ENCODE peak calls at places on chromosomes 11 and 22, in eight cellular contexts. One of them, this sample, is unnamed.

GRCh38 chr22:36641902-36642640 is 61.5 kb downstream of the CACNG2 start:
- DNase-seq in endodermal cell: no peak
- DNase-seq in CD8-positive, alpha-beta T cell: no peak
- DNase-seq in kidney: no peak
- DNase-seq in colonic mucosa: no peak
- DNase-seq in cardiac muscle cell: peak; percentile 57
- DNase-seq in spleen: no peak
- DNase-seq in IMR-90: peak; percentile 36
- DNase-seq in this sample: no peak

GRCh38 chr22:35516723-35517122 is 23.9 kb upstream of the RASD2 start:
- DNase-seq in endodermal cell: no peak
- DNase-seq in CD8-positive, alpha-beta T cell: no peak
- DNase-seq in kidney: no peak
- DNase-seq in colonic mucosa: no peak
- DNase-seq in cardiac muscle cell: no peak
- DNase-seq in spleen: no peak
- DNase-seq in IMR-90: no peak
- DNase-seq in this sample: no peak

GRCh38 chr11:85316967-85317366 is 310.2 kb downstream of the DLG2 start:
- DNase-seq in endodermal cell: no peak
- DNase-seq in CD8-positive, alpha-beta T cell: no peak
- DNase-seq in kidney: no peak
- DNase-seq in colonic mucosa: no peak
- DNase-seq in cardiac muscle cell: no peak
- DNase-seq in spleen: no peak
- DNase-seq in IMR-90: no peak
- DNase-seq in this sample: no peak

GRCh38 chr22:23107487-23108323 is 34.1 kb downstream of the RSPH14 start:
- DNase-seq in endodermal cell: no peak
- DNase-seq in CD8-positive, alpha-beta T cell: no peak
- DNase-seq in kidney: no peak
- DNase-seq in colonic mucosa: peak; percentile 44
- DNase-seq in cardiac muscle cell: no peak
- DNase-seq in spleen: no peak
- DNase-seq in IMR-90: no peak
- DNase-seq in this sample: no peak

GRCh38 chr22:37121887-37122591 is 12.5 kb upstream of the TMPRSS6 start:
- DNase-seq in endodermal cell: peak; percentile 81
- DNase-seq in CD8-positive, alpha-beta T cell: peak; percentile 97
- DNase-seq in kidney: no peak
- DNase-seq in colonic mucosa: peak; percentile 41
- DNase-seq in cardiac muscle cell: peak; percentile 34
- DNase-seq in spleen: peak; percentile 89
- DNase-seq in IMR-90: peak; percentile 37
- DNase-seq in this sample: no peak

GRCh38 chr11:125454047-125454446 is 42.0 kb downstream of the FEZ1 start:
- DNase-seq in endodermal cell: peak; percentile 31
- DNase-seq in CD8-positive, alpha-beta T cell: no peak
- DNase-seq in kidney: no peak
- DNase-seq in colonic mucosa: no peak
- DNase-seq in cardiac muscle cell: no peak
- DNase-seq in spleen: no peak
- DNase-seq in IMR-90: no peak
- DNase-seq in this sample: no peak

GRCh38 chr11:68269414-68270081 is 2.2 kb downstream of the C11orf24 start:
- DNase-seq in endodermal cell: no peak
- DNase-seq in CD8-positive, alpha-beta T cell: no peak
- DNase-seq in kidney: no peak
- DNase-seq in colonic mucosa: no peak
- DNase-seq in cardiac muscle cell: peak; percentile 79
- DNase-seq in spleen: no peak
- DNase-seq in IMR-90: peak; percentile 92
- DNase-seq in this sample: no peak

GRCh38 chr11:127994736-127995135 is 592.6 kb downstream of the ETS1 start:
- DNase-seq in endodermal cell: no peak
- DNase-seq in CD8-positive, alpha-beta T cell: no peak
- DNase-seq in kidney: no peak
- DNase-seq in colonic mucosa: no peak
- DNase-seq in cardiac muscle cell: peak; percentile 46
- DNase-seq in spleen: no peak
- DNase-seq in IMR-90: peak; percentile 69
- DNase-seq in this sample: no peak

GRCh38 chr11:46435679-46436078 is 44.1 kb upstream of the CHRM4 start:
- DNase-seq in endodermal cell: no peak
- DNase-seq in CD8-positive, alpha-beta T cell: no peak
- DNase-seq in kidney: no peak
- DNase-seq in colonic mucosa: no peak
- DNase-seq in cardiac muscle cell: no peak
- DNase-seq in spleen: no peak
- DNase-seq in IMR-90: no peak
- DNase-seq in this sample: no peak

GRCh38 chr11:107653077-107653476 is 58.8 kb downstream of the SLN start:
- DNase-seq in endodermal cell: no peak
- DNase-seq in CD8-positive, alpha-beta T cell: no peak
- DNase-seq in kidney: no peak
- DNase-seq in colonic mucosa: no peak
- DNase-seq in cardiac muscle cell: peak; percentile 33
- DNase-seq in spleen: no peak
- DNase-seq in IMR-90: no peak
- DNase-seq in this sample: no peak

GRCh38 chr11:68904458-68904847 is 762 bp downstream of the IGHMBP2 start:
- DNase-seq in endodermal cell: no peak
- DNase-seq in CD8-positive, alpha-beta T cell: no peak
- DNase-seq in kidney: no peak
- DNase-seq in colonic mucosa: peak; percentile 52
- DNase-seq in cardiac muscle cell: peak; percentile 11
- DNase-seq in spleen: no peak
- DNase-seq in IMR-90: no peak
- DNase-seq in this sample: peak; percentile 40

GRCh38 chr11:73205666-73206343 is 12.3 kb upstream of the P2RY2 start:
- DNase-seq in endodermal cell: peak; percentile 10
- DNase-seq in CD8-positive, alpha-beta T cell: no peak
- DNase-seq in kidney: no peak
- DNase-seq in colonic mucosa: no peak
- DNase-seq in cardiac muscle cell: no peak
- DNase-seq in spleen: no peak
- DNase-seq in IMR-90: no peak
- DNase-seq in this sample: no peak

GRCh38 chr11:126317681-126318641 is 14.1 kb downstream of the DCPS start:
- DNase-seq in endodermal cell: no peak
- DNase-seq in CD8-positive, alpha-beta T cell: peak; percentile 47
- DNase-seq in kidney: peak; percentile 90
- DNase-seq in colonic mucosa: peak; percentile 46
- DNase-seq in cardiac muscle cell: peak; percentile 82
- DNase-seq in spleen: peak; percentile 55
- DNase-seq in IMR-90: peak; percentile 83
- DNase-seq in this sample: peak; percentile 55

GRCh38 chr11:8354622-8355417 is 91.1 kb upstream of the LMO1 start:
- DNase-seq in endodermal cell: peak; percentile 64
- DNase-seq in CD8-positive, alpha-beta T cell: no peak
- DNase-seq in kidney: peak; percentile 85
- DNase-seq in colonic mucosa: no peak
- DNase-seq in cardiac muscle cell: peak; percentile 16
- DNase-seq in spleen: peak; percentile 76
- DNase-seq in IMR-90: no peak
- DNase-seq in this sample: no peak

GRCh38 chr11:1573847-1574255 is 1.8 kb upstream of the DUSP8 start:
- DNase-seq in endodermal cell: peak; percentile 79
- DNase-seq in CD8-positive, alpha-beta T cell: no peak
- DNase-seq in kidney: no peak
- DNase-seq in colonic mucosa: no peak
- DNase-seq in cardiac muscle cell: no peak
- DNase-seq in spleen: no peak
- DNase-seq in IMR-90: no peak
- DNase-seq in this sample: peak; percentile 71

GRCh38 chr11:45188127-45188526 is 41.7 kb downstream of the PRDM11 start:
- DNase-seq in endodermal cell: no peak
- DNase-seq in CD8-positive, alpha-beta T cell: no peak
- DNase-seq in kidney: no peak
- DNase-seq in colonic mucosa: no peak
- DNase-seq in cardiac muscle cell: no peak
- DNase-seq in spleen: no peak
- DNase-seq in IMR-90: no peak
- DNase-seq in this sample: no peak

GRCh38 chr11:66335531-66336233 is 552 bp downstream of the RIN1 start:
- DNase-seq in endodermal cell: peak; percentile 81
- DNase-seq in CD8-positive, alpha-beta T cell: no peak
- DNase-seq in kidney: peak; percentile 82
- DNase-seq in colonic mucosa: no peak
- DNase-seq in cardiac muscle cell: peak; percentile 77
- DNase-seq in spleen: peak; percentile 80
- DNase-seq in IMR-90: peak; percentile 59
- DNase-seq in this sample: no peak

GRCh38 chr11:3095712-3096361 is 38.6 kb upstream of the CARS1 start:
- DNase-seq in endodermal cell: no peak
- DNase-seq in CD8-positive, alpha-beta T cell: no peak
- DNase-seq in kidney: peak; percentile 85
- DNase-seq in colonic mucosa: no peak
- DNase-seq in cardiac muscle cell: peak; percentile 88
- DNase-seq in spleen: no peak
- DNase-seq in IMR-90: peak; percentile 91
- DNase-seq in this sample: no peak

GRCh38 chr11:89487016-89487415 is 4.2 kb downstream of the NOX4 start:
- DNase-seq in endodermal cell: no peak
- DNase-seq in CD8-positive, alpha-beta T cell: no peak
- DNase-seq in kidney: no peak
- DNase-seq in colonic mucosa: no peak
- DNase-seq in cardiac muscle cell: no peak
- DNase-seq in spleen: no peak
- DNase-seq in IMR-90: peak; percentile 75
- DNase-seq in this sample: no peak

GRCh38 chr11:83681045-83681781 is 395.0 kb upstream of the CCDC90B start:
- DNase-seq in endodermal cell: no peak
- DNase-seq in CD8-positive, alpha-beta T cell: no peak
- DNase-seq in kidney: no peak
- DNase-seq in colonic mucosa: no peak
- DNase-seq in cardiac muscle cell: no peak
- DNase-seq in spleen: no peak
- DNase-seq in IMR-90: no peak
- DNase-seq in this sample: no peak

GRCh38 chr11:75022289-75022688 is 33.6 kb downstream of the NEU3 start:
- DNase-seq in endodermal cell: no peak
- DNase-seq in CD8-positive, alpha-beta T cell: no peak
- DNase-seq in kidney: no peak
- DNase-seq in colonic mucosa: no peak
- DNase-seq in cardiac muscle cell: no peak
- DNase-seq in spleen: no peak
- DNase-seq in IMR-90: no peak
- DNase-seq in this sample: no peak

GRCh38 chr22:27984001-27984695 is 65.1 kb upstream of the PITPNB start:
- DNase-seq in endodermal cell: peak; percentile 24
- DNase-seq in CD8-positive, alpha-beta T cell: no peak
- DNase-seq in kidney: no peak
- DNase-seq in colonic mucosa: no peak
- DNase-seq in cardiac muscle cell: no peak
- DNase-seq in spleen: no peak
- DNase-seq in IMR-90: no peak
- DNase-seq in this sample: no peak

GRCh38 chr11:99489561-99489960 is 468.8 kb downstream of the CNTN5 start:
- DNase-seq in endodermal cell: no peak
- DNase-seq in CD8-positive, alpha-beta T cell: no peak
- DNase-seq in kidney: no peak
- DNase-seq in colonic mucosa: no peak
- DNase-seq in cardiac muscle cell: peak; percentile 60
- DNase-seq in spleen: no peak
- DNase-seq in IMR-90: peak; percentile 4
- DNase-seq in this sample: no peak
- TF ChIP-seq CTCF in endodermal cell: no peak
- TF ChIP-seq CTCF in CD8-positive, alpha-beta T cell: no peak
- TF ChIP-seq CTCF in kidney: no peak
- TF ChIP-seq CTCF in colonic mucosa: no peak
- TF ChIP-seq CTCF in cardiac muscle cell: no peak
- TF ChIP-seq CTCF in spleen: no peak
- TF ChIP-seq CTCF in IMR-90: no peak
- TF ChIP-seq CTCF in this sample: no peak

GRCh38 chr11:70826541-70826943 is 425.8 kb downstream of the SHANK2 start:
- DNase-seq in endodermal cell: peak; percentile 75
- DNase-seq in CD8-positive, alpha-beta T cell: no peak
- DNase-seq in kidney: peak; percentile 45
- DNase-seq in colonic mucosa: no peak
- DNase-seq in cardiac muscle cell: peak; percentile 15
- DNase-seq in spleen: no peak
- DNase-seq in IMR-90: no peak
- DNase-seq in this sample: no peak
- H3K9me3 ChIP-seq in endodermal cell: no peaks in the 10 kb centered on the region
- H3K9me3 ChIP-seq in CD8-positive, alpha-beta T cell: no peaks in the 10 kb centered on the region
- H3K9me3 ChIP-seq in kidney: no peaks in the 10 kb centered on the region
- H3K9me3 ChIP-seq in colonic mucosa: no peaks in the 10 kb centered on the region
- H3K9me3 ChIP-seq in cardiac muscle cell: no peaks in the 10 kb centered on the region
- H3K9me3 ChIP-seq in spleen: no peaks in the 10 kb centered on the region
- H3K9me3 ChIP-seq in IMR-90: no peaks in the 10 kb centered on the region
- H3K9me3 ChIP-seq in this sample: no peaks in the 10 kb centered on the region

GRCh38 chr22:46112405-46112804 is 37.9 kb upstream of the PPARA start:
- DNase-seq in endodermal cell: no peak
- DNase-seq in CD8-positive, alpha-beta T cell: no peak
- DNase-seq in kidney: no peak
- DNase-seq in colonic mucosa: no peak
- DNase-seq in cardiac muscle cell: no peak
- DNase-seq in spleen: no peak
- DNase-seq in IMR-90: no peak
- DNase-seq in this sample: no peak
- H3K27ac ChIP-seq in endodermal cell: no peak overlapping the region
- H3K27ac ChIP-seq in CD8-positive, alpha-beta T cell: no peak overlapping the region
- H3K27ac ChIP-seq in kidney: peak overlapping the region; percentile 57
- H3K27ac ChIP-seq in colonic mucosa: no peak overlapping the region
- H3K27ac ChIP-seq in cardiac muscle cell: no peak overlapping the region
- H3K27ac ChIP-seq in spleen: peak overlapping the region; percentile 84
- H3K27ac ChIP-seq in IMR-90: no peak overlapping the region
- H3K27ac ChIP-seq in this sample: peak overlapping the region; percentile 49

GRCh38 chr11:61577383-61578118 is 3.3 kb downstream of the SYT7 start:
- DNase-seq in endodermal cell: peak; percentile 89
- DNase-seq in CD8-positive, alpha-beta T cell: no peak
- DNase-seq in kidney: no peak
- DNase-seq in colonic mucosa: no peak
- DNase-seq in cardiac muscle cell: no peak
- DNase-seq in spleen: no peak
- DNase-seq in IMR-90: no peak
- DNase-seq in this sample: no peak
- TF ChIP-seq CTCF in endodermal cell: peak; percentile 78
- TF ChIP-seq CTCF in CD8-positive, alpha-beta T cell: no peak
- TF ChIP-seq CTCF in kidney: peak; percentile 32
- TF ChIP-seq CTCF in colonic mucosa: no peak
- TF ChIP-seq CTCF in cardiac muscle cell: peak; percentile 26
- TF ChIP-seq CTCF in spleen: no peak
- TF ChIP-seq CTCF in IMR-90: peak; percentile 36
- TF ChIP-seq CTCF in this sample: no peak

DNA sequence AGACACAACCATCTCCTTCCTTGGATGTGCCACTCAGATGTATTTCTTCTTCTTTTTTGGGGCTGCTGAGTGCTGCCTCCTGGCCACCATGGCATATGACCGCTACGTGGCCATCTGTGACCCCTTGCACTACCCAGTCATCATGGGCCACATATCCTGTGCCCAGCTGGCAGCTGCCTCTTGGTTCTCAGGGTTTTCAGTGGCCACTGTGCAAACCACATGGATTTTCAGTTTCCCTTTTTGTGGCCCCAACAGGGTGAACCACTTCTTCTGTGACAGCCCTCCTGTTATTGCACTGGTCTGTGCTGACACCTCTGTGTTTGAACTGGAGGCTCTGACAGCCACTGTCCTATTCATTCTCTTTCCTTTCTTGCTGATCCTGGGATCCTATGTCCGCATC is 489 bp downstream of the OR10A4 start:
- DNase-seq in endodermal cell: no peak
- DNase-seq in CD8-positive, alpha-beta T cell: no peak
- DNase-seq in kidney: no peak
- DNase-seq in colonic mucosa: no peak
- DNase-seq in cardiac muscle cell: no peak
- DNase-seq in spleen: no peak
- DNase-seq in IMR-90: no peak
- DNase-seq in this sample: no peak
- H3K9me3 ChIP-seq in endodermal cell: no peaks in the 10 kb centered on the region
- H3K9me3 ChIP-seq in CD8-positive, alpha-beta T cell: no peaks in the 10 kb centered on the region
- H3K9me3 ChIP-seq in kidney: no peaks in the 10 kb centered on the region
- H3K9me3 ChIP-seq in colonic mucosa: no peaks in the 10 kb centered on the region
- H3K9me3 ChIP-seq in cardiac muscle cell: no peaks in the 10 kb centered on the region
- H3K9me3 ChIP-seq in spleen: no peaks in the 10 kb centered on the region
- H3K9me3 ChIP-seq in IMR-90: peaks cover 3% of the 10 kb centered on the region
- H3K9me3 ChIP-seq in this sample: no peaks in the 10 kb centered on the region